ENCODE peak calls at places on chromosome X, in eight cellular contexts. One of them, this sample, is unnamed.
A peak's percentile ranks its signal among the peaks of the same experiment; 100 is the strongest.

GRCh38 chrX:94204524-94204923 is 530.5 kb downstream of the FAM133A start:
- DNase-seq in right atrium auricular region: no peak
- DNase-seq in psoas muscle: no peak
- DNase-seq in ovary: no peak
- DNase-seq in cardiac muscle cell: no peak
- DNase-seq in transverse colon: no peak
- DNase-seq in suprapubic skin: no peak
- DNase-seq in left lung: no peak
- DNase-seq in this sample: no peak

GRCh38 chrX:31714797-31715196 is 643.0 kb upstream of the FTHL17 start:
- DNase-seq in right atrium auricular region: no peak
- DNase-seq in psoas muscle: no peak
- DNase-seq in ovary: no peak
- DNase-seq in cardiac muscle cell: no peak
- DNase-seq in transverse colon: no peak
- DNase-seq in suprapubic skin: no peak
- DNase-seq in left lung: no peak
- DNase-seq in this sample: no peak

GRCh38 chrX:45577361-45577760 is 376.7 kb upstream of the DIPK2B start:
- DNase-seq in right atrium auricular region: no peak
- DNase-seq in psoas muscle: no peak
- DNase-seq in ovary: no peak
- DNase-seq in cardiac muscle cell: no peak
- DNase-seq in transverse colon: no peak
- DNase-seq in suprapubic skin: no peak
- DNase-seq in left lung: no peak
- DNase-seq in this sample: no peak

GRCh38 chrX:17042046-17042445 is 95.6 kb downstream of the REPS2 start:
- DNase-seq in right atrium auricular region: no peak
- DNase-seq in psoas muscle: no peak
- DNase-seq in ovary: no peak
- DNase-seq in cardiac muscle cell: no peak
- DNase-seq in transverse colon: no peak
- DNase-seq in suprapubic skin: no peak
- DNase-seq in left lung: no peak
- DNase-seq in this sample: no peak

GRCh38 chrX:9516635-9517034 is 51.8 kb downstream of the TBL1X start:
- DNase-seq in right atrium auricular region: no peak
- DNase-seq in psoas muscle: no peak
- DNase-seq in ovary: no peak
- DNase-seq in cardiac muscle cell: no peak
- DNase-seq in transverse colon: no peak
- DNase-seq in suprapubic skin: no peak
- DNase-seq in left lung: no peak
- DNase-seq in this sample: no peak

GRCh38 chrX:56738670-56739069 is 9.6 kb downstream of the NBDY start:
- DNase-seq in right atrium auricular region: no peak
- DNase-seq in psoas muscle: no peak
- DNase-seq in ovary: no peak
- DNase-seq in cardiac muscle cell: peak; percentile 1
- DNase-seq in transverse colon: no peak
- DNase-seq in suprapubic skin: no peak
- DNase-seq in left lung: no peak
- DNase-seq in this sample: no peak

GRCh38 chrX:143781103-143781502 is 60.6 kb upstream of the SPANXN2 start:
- DNase-seq in right atrium auricular region: no peak
- DNase-seq in psoas muscle: no peak
- DNase-seq in ovary: no peak
- DNase-seq in cardiac muscle cell: no peak
- DNase-seq in transverse colon: no peak
- DNase-seq in suprapubic skin: no peak
- DNase-seq in left lung: no peak
- DNase-seq in this sample: no peak

GRCh38 chrX:105635794-105636193 is 186.5 kb upstream of the NRK start:
- DNase-seq in right atrium auricular region: no peak
- DNase-seq in psoas muscle: no peak
- DNase-seq in ovary: no peak
- DNase-seq in cardiac muscle cell: no peak
- DNase-seq in transverse colon: no peak
- DNase-seq in suprapubic skin: no peak
- DNase-seq in left lung: no peak
- DNase-seq in this sample: no peak

GRCh38 chrX:137428777-137429564 is 137.0 kb upstream of the ZIC3 start:
- DNase-seq in right atrium auricular region: no peak
- DNase-seq in psoas muscle: no peak
- DNase-seq in ovary: no peak
- DNase-seq in cardiac muscle cell: peak; percentile 7
- DNase-seq in transverse colon: no peak
- DNase-seq in suprapubic skin: no peak
- DNase-seq in left lung: no peak
- DNase-seq in this sample: no peak
- H3K27me3 ChIP-seq in right atrium auricular region: peaks cover 10% of the 10 kb centered on the region
- H3K27me3 ChIP-seq in psoas muscle: peaks cover 22% of the 10 kb centered on the region
- H3K27me3 ChIP-seq in ovary: no peaks in the 10 kb centered on the region
- H3K27me3 ChIP-seq in cardiac muscle cell: peaks cover 74% of the 10 kb centered on the region
- H3K27me3 ChIP-seq in transverse colon: peaks cover 58% of the 10 kb centered on the region
- H3K27me3 ChIP-seq in suprapubic skin: peaks cover 61% of the 10 kb centered on the region
- H3K27me3 ChIP-seq in left lung: peaks cover 56% of the 10 kb centered on the region
- H3K27me3 ChIP-seq in this sample: peaks cover 5% of the 10 kb centered on the region

DNA sequence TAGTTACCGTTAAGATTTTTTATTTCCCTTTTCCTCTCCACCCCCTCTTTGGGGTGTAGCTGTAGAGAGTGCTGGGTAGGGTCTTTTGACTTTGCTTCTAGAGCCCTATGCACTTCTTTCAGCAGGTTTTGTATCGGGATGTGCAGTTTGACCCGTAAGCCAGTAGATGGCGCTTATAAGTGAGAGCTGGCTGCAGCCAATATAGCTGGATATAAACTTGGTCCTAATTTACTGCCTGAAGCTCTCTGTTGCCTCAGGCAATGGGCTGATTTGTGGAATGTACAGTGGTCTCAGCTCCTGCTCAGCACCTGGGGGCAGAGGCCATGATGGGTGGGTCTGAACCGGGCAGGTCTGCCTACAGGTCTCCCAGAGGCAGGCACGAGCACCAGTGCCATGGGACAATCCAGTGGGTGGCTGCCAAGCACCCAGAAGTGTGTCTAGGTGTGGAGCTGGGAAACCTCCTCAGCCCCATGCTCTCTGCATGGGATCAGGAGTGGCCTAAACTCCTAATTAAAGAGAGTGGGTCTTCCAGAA is 146.5 kb downstream of the SPANXN1 start:
- DNase-seq in right atrium auricular region: no peak
- DNase-seq in psoas muscle: no peak
- DNase-seq in ovary: no peak
- DNase-seq in cardiac muscle cell: no peak
- DNase-seq in transverse colon: no peak
- DNase-seq in suprapubic skin: no peak
- DNase-seq in left lung: no peak
- DNase-seq in this sample: no peak
- TF ChIP-seq CTCF in right atrium auricular region: peak; percentile 24
- TF ChIP-seq CTCF in psoas muscle: no peak
- TF ChIP-seq CTCF in ovary: no peak
- TF ChIP-seq CTCF in cardiac muscle cell: no peak
- TF ChIP-seq CTCF in transverse colon: no peak
- TF ChIP-seq CTCF in suprapubic skin: no peak
- TF ChIP-seq CTCF in left lung: peak; percentile 17
- TF ChIP-seq CTCF in this sample: no peak

GRCh38 chrX:149829751-149830191 is 48.0 kb downstream of the MAGEA9 start:
- DNase-seq in right atrium auricular region: no peak
- DNase-seq in psoas muscle: no peak
- DNase-seq in ovary: no peak
- DNase-seq in cardiac muscle cell: no peak
- DNase-seq in transverse colon: no peak
- DNase-seq in suprapubic skin: no peak
- DNase-seq in left lung: no peak
- DNase-seq in this sample: no peak
- H3K4me3 ChIP-seq in right atrium auricular region: peak overlapping the region; percentile 26
- H3K4me3 ChIP-seq in psoas muscle: no peak overlapping the region
- H3K4me3 ChIP-seq in ovary: no peak overlapping the region
- H3K4me3 ChIP-seq in cardiac muscle cell: peak overlapping the region; percentile 18
- H3K4me3 ChIP-seq in transverse colon: no peak overlapping the region
- H3K4me3 ChIP-seq in suprapubic skin: peak overlapping the region; percentile 22
- H3K4me3 ChIP-seq in left lung: no peak overlapping the region
- H3K4me3 ChIP-seq in this sample: no peak overlapping the region

DNA sequence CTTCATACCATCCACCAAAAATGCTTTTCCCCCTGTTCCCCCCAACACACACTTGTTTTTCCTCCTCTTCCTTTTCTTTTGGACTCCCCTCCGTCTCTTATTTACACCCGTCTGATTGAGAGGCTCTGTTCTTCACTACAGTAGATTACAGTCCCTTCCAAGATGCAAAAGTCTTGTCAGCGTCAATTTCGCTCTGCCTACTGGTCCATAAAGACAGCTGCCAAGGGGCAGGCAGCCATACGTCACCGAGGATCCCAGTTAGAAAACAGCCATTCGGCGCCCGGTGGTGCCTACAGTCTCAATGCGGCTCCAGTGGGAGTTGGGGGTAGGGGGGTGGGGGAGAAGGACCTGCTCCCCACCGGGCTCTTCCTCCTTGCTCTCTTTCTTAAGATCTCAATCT is at the start of gene GPM6B:
- DNase-seq in right atrium auricular region: no peak
- DNase-seq in psoas muscle: no peak
- DNase-seq in ovary: no peak
- DNase-seq in cardiac muscle cell: no peak
- DNase-seq in transverse colon: no peak
- DNase-seq in suprapubic skin: no peak
- DNase-seq in left lung: no peak
- DNase-seq in this sample: no peak
- H3K27me3 ChIP-seq in right atrium auricular region: no peaks in the 10 kb centered on the region
- H3K27me3 ChIP-seq in psoas muscle: no peaks in the 10 kb centered on the region
- H3K27me3 ChIP-seq in ovary: no peaks in the 10 kb centered on the region
- H3K27me3 ChIP-seq in cardiac muscle cell: no peaks in the 10 kb centered on the region
- H3K27me3 ChIP-seq in transverse colon: no peaks in the 10 kb centered on the region
- H3K27me3 ChIP-seq in suprapubic skin: no peaks in the 10 kb centered on the region
- H3K27me3 ChIP-seq in left lung: peaks cover 11% of the 10 kb centered on the region
- H3K27me3 ChIP-seq in this sample: no peaks in the 10 kb centered on the region

DNA sequence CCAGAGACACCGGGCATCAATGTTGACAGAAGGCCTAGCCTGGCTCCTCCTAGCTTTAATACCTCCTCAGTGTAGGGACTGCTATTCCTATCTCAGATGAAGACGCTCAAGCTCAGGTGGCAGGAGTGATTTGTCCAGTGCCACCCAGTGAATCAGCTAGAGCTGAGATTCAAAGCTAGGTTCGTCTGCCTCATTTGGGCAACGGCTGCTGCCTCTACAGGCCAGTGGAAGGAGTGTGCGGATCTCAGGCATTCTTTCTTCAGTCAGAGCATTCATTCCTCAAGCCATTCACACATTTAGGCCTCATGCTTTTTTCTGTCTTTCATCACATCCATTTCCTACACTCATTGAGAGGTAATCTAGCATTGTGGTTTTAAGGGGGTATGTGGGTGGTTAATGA is 7.3 kb downstream of the TSR2 start:
- DNase-seq in right atrium auricular region: no peak
- DNase-seq in psoas muscle: no peak
- DNase-seq in ovary: no peak
- DNase-seq in cardiac muscle cell: peak; percentile 5
- DNase-seq in transverse colon: no peak
- DNase-seq in suprapubic skin: no peak
- DNase-seq in left lung: no peak
- DNase-seq in this sample: no peak
- TF ChIP-seq CTCF in right atrium auricular region: no peak
- TF ChIP-seq CTCF in psoas muscle: no peak
- TF ChIP-seq CTCF in ovary: no peak
- TF ChIP-seq CTCF in cardiac muscle cell: peak; percentile 26
- TF ChIP-seq CTCF in transverse colon: no peak
- TF ChIP-seq CTCF in suprapubic skin: no peak
- TF ChIP-seq CTCF in left lung: no peak
- TF ChIP-seq CTCF in this sample: no peak